ENCODE peak calls at places on chromosomes 5 and 9, in seven cellular contexts. B is keratinocyte, M is PC-3, J is tibial nerve, R is astrocyte, Y is psoas muscle, T is neuronal stem cell. I is an unnamed sample.
A peak's percentile ranks its signal among the peaks of the same experiment; 100 is the strongest.

GRCh38 chr5:88876714-88877113 is 6.3 kb downstream of the MEF2C start:
- DNase-seq in J (no peak), R (no peak), Y (no peak), T (no peak), B (no peak), M (no peak), I (no peak)

GRCh38 chr9:69874301-69875060 is 53.9 kb downstream of the CFAP95 start:
- DNase-seq in R (peak; percentile 63), T (no peak), B (no peak), Y (no peak), J (no peak), M (no peak), I (peak; percentile 70)

GRCh38 chr5:152608514-152608913 is 203.4 kb upstream of the NMUR2 start:
- DNase-seq in Y (no peak), B (no peak), T (no peak), J (no peak), R (no peak), M (no peak), I (no peak)

GRCh38 chr5:41527201-41527779 is 16.9 kb upstream of the PLCXD3 start:
- DNase-seq in R (peak; percentile 100), J (no peak), Y (no peak), M (peak; percentile 99), B (no peak), T (no peak), I (peak; percentile 92)

GRCh38 chr5:132821791-132822190 is 8.7 kb downstream of the SHROOM1 start:
- DNase-seq in M (no peak), Y (no peak), B (no peak), R (peak; percentile 48), T (no peak), J (no peak), I (peak; percentile 48)

GRCh38 chr5:125463441-125464092 is 717.1 kb upstream of the ZNF608 start:
- DNase-seq in Y (no peak), M (no peak), J (no peak), T (no peak), B (no peak), R (peak; percentile 60), I (peak; percentile 33)

GRCh38 chr9:72292184-72292787 is 72.7 kb downstream of the ZFAND5 start:
- DNase-seq in R (peak; percentile 56), M (peak; percentile 59), J (no peak), T (no peak), Y (no peak), B (no peak), I (peak; percentile 68)

GRCh38 chr5:103041071-103041676 is 78.8 kb downstream of the GIN1 start:
- DNase-seq in J (no peak), Y (no peak), M (peak; percentile 88), B (no peak), T (no peak), R (peak; percentile 27), I (peak; percentile 31)

GRCh38 chr9:135228983-135229625 is 141.6 kb downstream of the OLFM1 start:
- DNase-seq in B (no peak), Y (peak; percentile 35), T (no peak), M (no peak), R (no peak), J (no peak), I (no peak)

GRCh38 chr5:107777161-107777740 is 106.5 kb upstream of the EFNA5 start:
- DNase-seq in Y (no peak), M (no peak), R (no peak), B (no peak), J (no peak), T (no peak), I (no peak)

GRCh38 chr9:27519466-27520465 is 4.3 kb upstream of the IFNK start:
- DNase-seq in J (no peak), B (peak; percentile 90), T (no peak), M (peak; percentile 76), R (peak; percentile 15), Y (no peak), I (no peak)

GRCh38 chr5:36357391-36357790 is 55.7 kb upstream of the RANBP3L start:
- DNase-seq in B (no peak), R (peak; percentile 95), J (no peak), T (no peak), Y (no peak), M (no peak), I (peak; percentile 74)

GRCh38 chr5:113276001-113276400 is 158.8 kb downstream of the TSSK1B start:
- DNase-seq in T (no peak), J (no peak), R (no peak), M (no peak), Y (no peak), B (no peak), I (no peak)

GRCh38 chr9:136587944-136588662 is 42.3 kb upstream of the NOTCH1 start:
- DNase-seq in R (no peak), J (no peak), B (no peak), M (no peak), Y (peak; percentile 47), T (peak; percentile 77), I (no peak)

GRCh38 chr9:132997591-132997990 is 19.1 kb downstream of the GFI1B start:
- DNase-seq in B (no peak), Y (no peak), J (no peak), M (no peak), R (peak; percentile 34), T (no peak), I (peak; percentile 52)

GRCh38 chr5:41445937-41446563 is 64.4 kb downstream of the PLCXD3 start:
- DNase-seq in M (no peak), R (peak; percentile 21), Y (no peak), J (no peak), B (no peak), T (no peak), I (peak; percentile 23)

GRCh38 chr5:74164725-74165226 is 475.8 kb downstream of the ENC1 start:
- DNase-seq in R (no peak), B (no peak), J (peak; percentile 22), T (no peak), M (no peak), Y (peak; percentile 59), I (no peak)

GRCh38 chr5:113230711-113231652 is 203.8 kb downstream of the TSSK1B start:
- DNase-seq in T (no peak), M (peak; percentile 63), B (no peak), R (peak; percentile 83), Y (no peak), J (no peak), I (peak; percentile 86)

GRCh38 chr5:138623053-138623452 is 47.9 kb upstream of the HSPA9 start:
- DNase-seq in R (peak; percentile 28), M (no peak), Y (no peak), J (no peak), T (no peak), B (no peak), I (peak; percentile 38)

GRCh38 chr9:78297672-78297961 is 692 bp downstream of the PSAT1 start:
- DNase-seq in Y (no peak), B (peak; percentile 5), M (no peak), J (no peak), R (no peak), T (no peak), I (no peak)

GRCh38 chr5:140302786-140303639 is at the start of gene PFDN1:
- DNase-seq in J (peak; percentile 93), M (peak; percentile 96), T (peak; percentile 95), B (peak; percentile 74), R (peak; percentile 84), Y (peak; percentile 96), I (peak; percentile 91)

GRCh38 chr5:145776886-145777285 is 58.3 kb downstream of the PRELID2 start:
- DNase-seq in T (no peak), Y (no peak), B (no peak), R (peak; percentile 40), M (peak; percentile 17), J (no peak), I (peak; percentile 56)

GRCh38 chr9:94097788-94098413 is 13.6 kb downstream of the PTPDC1 start:
- DNase-seq in T (no peak), M (peak; percentile 82), J (no peak), B (peak; percentile 69), R (peak; percentile 95), Y (no peak), I (peak; percentile 91)

GRCh38 chr5:69492391-69493234 is at the start of gene OCLN:
- DNase-seq in M (peak; percentile 81), R (no peak), Y (no peak), T (peak; percentile 76), J (no peak), B (no peak), I (no peak)

GRCh38 chr5:123511290-123511647 is 708 bp upstream of the CSNK1G3 start:
- DNase-seq in M (peak; percentile 46), Y (no peak), B (peak; percentile 15), J (no peak), R (peak; percentile 80), T (peak; percentile 18), I (peak; percentile 87)

GRCh38 chr9:96875460-96876142 is 21.3 kb upstream of the ZNF782 start:
- DNase-seq in B (peak; percentile 52), R (peak; percentile 59), Y (peak; percentile 76), J (no peak), T (peak; percentile 88), M (peak; percentile 72), I (peak; percentile 71)

GRCh38 chr5:460413-460700 is 17.4 kb downstream of the EXOC3 start:
- DNase-seq in Y (peak; percentile 17), R (no peak), T (no peak), M (no peak), J (no peak), B (no peak), I (no peak)

DNA sequence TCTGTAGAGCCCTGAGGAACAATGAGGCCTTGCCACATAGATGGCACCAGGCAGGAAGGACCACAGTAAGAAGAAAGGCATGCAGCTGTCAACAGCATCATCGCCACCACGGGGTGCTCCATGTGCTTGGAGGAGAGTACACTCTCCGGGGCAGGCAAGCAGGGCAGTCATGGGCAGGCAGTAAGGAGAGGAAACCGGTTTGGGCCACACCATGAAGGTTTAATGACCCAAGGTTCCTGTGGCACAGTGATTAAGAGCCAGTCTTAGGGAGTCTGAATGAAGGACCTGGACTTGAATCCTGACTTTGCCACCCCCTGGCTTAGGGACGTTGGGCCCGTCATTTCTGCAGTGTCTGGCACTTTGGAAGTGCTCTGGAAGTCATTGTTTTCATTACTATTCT is 80.6 kb upstream of the ZBTB43 start:
- DNase-seq in B (no peak), M (peak; percentile 11), R (no peak), Y (no peak), J (no peak), T (no peak), I (no peak)
- H3K27ac ChIP-seq in B (no peak overlapping the region), M (no peak overlapping the region), R (no peak overlapping the region), Y (no peak overlapping the region), J (no peak overlapping the region), T (no peak overlapping the region), I (no peak overlapping the region)

GRCh38 chr5:98570010-98570409 is 203.5 kb upstream of the RGMB start:
- DNase-seq in B (no peak), R (peak; percentile 77), M (peak; percentile 88), J (no peak), Y (no peak), T (no peak), I (peak; percentile 68)
- H3K36me3 ChIP-seq in B (no peaks in the 10 kb centered on the region), R (no peaks in the 10 kb centered on the region), M (no peaks in the 10 kb centered on the region), J (no peaks in the 10 kb centered on the region), Y (no peaks in the 10 kb centered on the region), T (no peaks in the 10 kb centered on the region), I (no peaks in the 10 kb centered on the region)

GRCh38 chr5:93154551-93154950 is 426.5 kb downstream of the NR2F1-AS1 start:
- DNase-seq in J (no peak), T (no peak), B (no peak), M (no peak), Y (no peak), R (no peak), I (no peak)
- H3K27ac ChIP-seq in J (no peak overlapping the region), T (no peak overlapping the region), B (no peak overlapping the region), M (no peak overlapping the region), Y (no peak overlapping the region), R (no peak overlapping the region), I (no peak overlapping the region)

DNA sequence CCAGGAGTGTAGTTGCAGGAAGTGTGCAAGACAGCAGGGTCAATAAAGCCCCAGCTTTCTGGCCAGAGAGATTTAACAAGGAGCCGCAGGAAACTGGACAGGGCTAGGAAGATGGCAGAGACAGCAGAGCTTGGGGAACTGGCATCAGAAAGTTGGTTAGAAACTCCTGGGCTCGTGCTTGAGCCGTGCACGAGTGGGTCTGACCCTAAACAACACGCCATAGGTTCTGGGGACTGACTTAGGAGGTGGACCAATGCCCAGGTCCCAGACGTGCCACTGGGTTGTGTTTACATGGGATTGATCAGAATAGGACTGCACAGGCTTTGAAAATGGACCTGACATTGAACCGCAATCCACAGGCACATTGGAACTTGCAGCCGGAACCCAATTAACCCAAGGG is 41.5 kb downstream of the ADAMTS2 start:
- DNase-seq in M (no peak), R (no peak), B (no peak), Y (peak; percentile 15), T (no peak), J (no peak), I (no peak)
- H3K36me3 ChIP-seq in M (no peaks in the 10 kb centered on the region), R (no peaks in the 10 kb centered on the region), B (no peaks in the 10 kb centered on the region), Y (no peaks in the 10 kb centered on the region), T (no peaks in the 10 kb centered on the region), J (no peaks in the 10 kb centered on the region), I (no peaks in the 10 kb centered on the region)